ENCODE peak calls at places on chromosomes 3 and 15, in four cellular contexts. V, Q, F and E are unnamed samples.
A peak's percentile ranks its signal among the peaks of the same experiment; 100 is the strongest.

GRCh38 chr3:187919018-187919417 is 173.8 kb upstream of the BCL6 start:
- DNase-seq in V (no peak), F (no peak), Q (no peak), E (no peak)

GRCh38 chr15:59017459-59017858 is 30.0 kb downstream of the RNF111 start:
- DNase-seq in Q (no peak), V (no peak), F (no peak), E (no peak)

GRCh38 chr3:119205209-119205608 is 31.8 kb downstream of the UPK1B start:
- DNase-seq in F (no peak), V (no peak), Q (no peak), E (no peak)

GRCh38 chr3:161081675-161082462 is 23.3 kb downstream of the B3GALNT1 start:
- DNase-seq in V (no peak), Q (no peak), F (no peak), E (no peak)

GRCh38 chr3:189269356-189269755 is 97.6 kb downstream of the TPRG1 start:
- DNase-seq in Q (no peak), F (peak; percentile 45), V (no peak), E (no peak)

GRCh38 chr15:60324706-60325438 is 72.9 kb downstream of the ANXA2 start:
- DNase-seq in F (peak; percentile 33), Q (no peak), V (no peak), E (no peak)

GRCh38 chr3:190130700-190131099 is 10.0 kb upstream of the P3H2 start:
- DNase-seq in V (no peak), F (peak; percentile 63), Q (no peak), E (no peak)

GRCh38 chr15:75782926-75783325 is 60.3 kb upstream of the UBE2Q2 start:
- DNase-seq in V (no peak), F (no peak), Q (no peak), E (no peak)

GRCh38 chr15:90177012-90177411 is 24.1 kb upstream of the SEMA4B start:
- DNase-seq in Q (no peak), V (no peak), F (no peak), E (no peak)

GRCh38 chr15:74752011-74752410 is 3.4 kb downstream of the CYP1A2 start:
- DNase-seq in Q (no peak), V (no peak), F (no peak), E (no peak)

GRCh38 chr3:192352142-192352541 is 375.2 kb downstream of the FGF12 start:
- DNase-seq in V (no peak), Q (no peak), F (no peak), E (no peak)

GRCh38 chr3:132660056-132660744 is at the start of gene UBA5:
- DNase-seq in V (no peak), Q (no peak), F (peak; percentile 60), E (no peak)

GRCh38 chr3:186255703-186256331 is 106.2 kb downstream of the DGKG start:
- DNase-seq in F (no peak), V (no peak), Q (no peak), E (no peak)

GRCh38 chr3:128311441-128311844 is 155.2 kb downstream of the DNAJB8 start:
- DNase-seq in F (no peak), V (no peak), Q (no peak), E (no peak)

GRCh38 chr15:48087844-48088243 is 32.9 kb upstream of the SLC24A5 start:
- DNase-seq in Q (no peak), F (no peak), V (no peak), E (no peak)

GRCh38 chr3:125140011-125140813 is 72.3 kb downstream of the SLC12A8 start:
- DNase-seq in V (no peak), F (no peak), Q (peak; percentile 50), E (no peak)

GRCh38 chr15:70508561-70509281 is 254.6 kb downstream of the UACA start:
- DNase-seq in F (peak; percentile 93), Q (no peak), V (peak; percentile 57), E (peak; percentile 58)

GRCh38 chr3:195537995-195538394 is 5.1 kb downstream of the PPP1R2 start:
- DNase-seq in Q (no peak), V (no peak), F (no peak), E (no peak)

GRCh38 chr15:88465633-88466219 is 1.5 kb downstream of the MRPL46 start:
- DNase-seq in F (peak; percentile 79), V (peak; percentile 16), Q (peak; percentile 12), E (no peak)

GRCh38 chr15:53693729-53694533 is 65.5 kb downstream of the WDR72 start:
- DNase-seq in V (no peak), Q (no peak), F (peak; percentile 0), E (no peak)

GRCh38 chr3:17823816-17824215 is 81.4 kb upstream of the TBC1D5 start:
- DNase-seq in V (no peak), Q (no peak), F (no peak), E (no peak)

GRCh38 chr15:98845138-98845884 is 162.3 kb downstream of the PGPEP1L start:
- DNase-seq in V (no peak), Q (no peak), F (no peak), E (no peak)

GRCh38 chr15:36757189-36757814 is 177.9 kb downstream of the CDIN1 start:
- DNase-seq in V (no peak), Q (no peak), F (peak; percentile 50), E (no peak)

GRCh38 chr3:41684802-41685740 is 276.8 kb downstream of the ULK4 start:
- DNase-seq in Q (no peak), V (peak; percentile 35), F (no peak), E (no peak)

GRCh38 chr3:105108823-105109222 is 257.9 kb upstream of the ALCAM start:
- DNase-seq in F (no peak), V (no peak), Q (no peak), E (no peak)

GRCh38 chr3:53027254-53027844 is 18.5 kb downstream of the SFMBT1 start:
- DNase-seq in F (no peak), Q (no peak), V (no peak), E (no peak)

GRCh38 chr3:50502225-50502583 is 1.2 kb downstream of the CACNA2D2 start:
- DNase-seq in Q (no peak), F (no peak), V (no peak), E (no peak)

GRCh38 chr15:64536244-64536836 is 76.0 kb downstream of the ZNF609 start:
- DNase-seq in V (peak; percentile 40), F (peak; percentile 87), Q (peak; percentile 31), E (peak; percentile 22)

DNA sequence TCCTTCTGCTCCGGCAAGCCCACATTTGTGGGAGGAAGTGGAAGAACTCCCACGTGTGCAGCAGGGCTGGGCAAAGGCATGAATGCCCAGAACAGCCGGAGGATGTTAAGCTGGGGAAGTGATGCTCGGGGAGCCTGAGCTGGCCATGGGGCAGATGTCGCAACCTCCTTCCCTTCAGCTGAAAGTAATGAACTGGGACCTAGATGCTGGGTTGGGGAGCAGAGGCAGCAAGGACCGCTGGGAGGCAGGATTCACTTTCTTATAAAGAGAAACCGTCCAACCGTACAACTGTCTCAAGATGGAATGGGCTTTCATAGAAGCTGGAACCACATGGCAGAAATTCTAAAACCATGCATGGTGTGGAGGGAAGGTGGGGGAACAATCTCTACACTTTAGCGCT is 290.9 kb downstream of the OCA2 start:
- DNase-seq in Q (no peak), V (no peak), F (no peak), E (no peak)
- TF ChIP-seq CTCF in Q (no peak), V (no peak), F (no peak), E (no peak)

DNA sequence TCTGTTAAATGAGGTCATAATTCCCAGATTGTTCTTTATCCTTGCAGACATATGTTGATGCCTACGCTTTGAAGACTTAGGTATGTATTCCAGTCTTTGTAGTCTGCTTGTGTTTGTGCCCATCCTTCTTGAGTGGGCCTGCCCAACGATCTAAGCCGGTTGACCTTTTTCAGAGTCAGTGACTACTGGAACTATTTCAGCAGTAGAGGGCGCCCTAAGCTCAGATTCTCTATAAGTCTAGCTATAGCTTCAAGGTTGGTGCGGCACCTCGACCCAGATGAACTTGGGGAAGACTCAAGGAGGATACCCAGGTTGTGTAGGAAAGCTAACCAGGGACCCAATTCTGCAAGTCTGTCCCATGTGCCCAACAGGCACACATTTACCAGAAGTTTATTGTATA is 228.8 kb upstream of the PPP2R3A start:
- DNase-seq in F (peak; percentile 45), V (no peak), Q (no peak), E (no peak)
- TF ChIP-seq CTCF in F (peak; percentile 45), V (peak; percentile 49), Q (peak; percentile 28), E (peak; percentile 25)

GRCh38 chr15:101664303-101664913 is 12.2 kb upstream of the TM2D3 start:
- DNase-seq in F (peak; percentile 28), V (no peak), Q (no peak), E (no peak)
- TF ChIP-seq CTCF in F (peak; percentile 30), V (peak; percentile 36), Q (peak; percentile 45), E (peak; percentile 17)

GRCh38 chr3:159252772-159253384 is 451.0 kb downstream of the MFSD1 start:
- DNase-seq in F (peak; percentile 82), V (peak; percentile 55), Q (no peak), E (peak; percentile 36)
- TF ChIP-seq CTCF in F (peak; percentile 93), V (peak; percentile 71), Q (peak; percentile 65), E (peak; percentile 57)

DNA sequence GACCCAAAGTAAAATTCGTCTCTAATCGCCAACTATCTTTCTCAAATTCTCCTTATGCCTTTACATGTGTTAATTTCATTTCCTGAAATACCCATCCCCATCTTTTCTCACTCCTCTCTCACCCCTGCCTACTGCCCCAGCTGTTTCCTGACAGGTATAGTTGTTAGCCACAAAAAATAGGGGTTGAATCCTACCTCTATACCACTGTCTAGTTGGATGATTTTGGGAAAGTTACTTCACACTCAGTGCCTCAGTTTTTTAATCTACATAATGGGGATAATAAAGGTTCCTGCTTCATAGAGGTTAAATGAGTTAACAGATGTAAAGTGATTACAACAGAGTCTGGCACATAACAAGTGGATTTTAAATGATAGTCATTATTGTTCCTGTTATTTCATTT is 189.7 kb downstream of the TNIK start:
- DNase-seq in F (no peak), Q (no peak), V (no peak), E (no peak)
- TF ChIP-seq CTCF in F (no peak), Q (no peak), V (no peak), E (no peak)

GRCh38 chr15:40906947-40907802 is 12.9 kb downstream of the VPS18 start:
- DNase-seq in V (no peak), Q (no peak), F (peak; percentile 43), E (no peak)
- TF ChIP-seq CTCF in V (no peak), Q (no peak), F (no peak), E (no peak)

GRCh38 chr15:25437751-25438600 is 848 bp downstream of the UBE3A start:
- DNase-seq in F (peak; percentile 46), V (no peak), Q (no peak), E (no peak)
- TF ChIP-seq CTCF in F (no peak), V (peak; percentile 30), Q (no peak), E (peak; percentile 30)